ENCODE peak calls at places on chromosome 16, in four cellular contexts. One of them, this sample, is unnamed.

GRCh38 chr16:22671301-22672076 is 142.5 kb upstream of the HS3ST2 start:
- DNase-seq in fibroblast of lung: peak; percentile 38
- DNase-seq in AG04449: no peak
- DNase-seq in HFF-Myc: no peak
- DNase-seq in this sample: no peak

GRCh38 chr16:67022531-67023214 is 6.3 kb upstream of the CBFB start:
- DNase-seq in AG04449: peak; percentile 31
- DNase-seq in fibroblast of lung: no peak
- DNase-seq in HFF-Myc: no peak
- DNase-seq in this sample: no peak

GRCh38 chr16:55577888-55578287 is 11.4 kb downstream of the CAPNS2 start:
- DNase-seq in HFF-Myc: no peak
- DNase-seq in AG04449: no peak
- DNase-seq in fibroblast of lung: no peak
- DNase-seq in this sample: no peak

GRCh38 chr16:79400462-79401149 is 199.9 kb downstream of the MAF start:
- DNase-seq in AG04449: no peak
- DNase-seq in HFF-Myc: no peak
- DNase-seq in fibroblast of lung: no peak
- DNase-seq in this sample: no peak

GRCh38 chr16:46884513-46885293 is 541 bp downstream of the GPT2 start:
- DNase-seq in HFF-Myc: no peak
- DNase-seq in AG04449: no peak
- DNase-seq in fibroblast of lung: no peak
- DNase-seq in this sample: no peak

GRCh38 chr16:27225536-27226360 is 22.4 kb downstream of the KDM8 start:
- DNase-seq in fibroblast of lung: no peak
- DNase-seq in HFF-Myc: no peak
- DNase-seq in AG04449: no peak
- DNase-seq in this sample: no peak

GRCh38 chr16:85514601-85515318 is 98.4 kb upstream of the GSE1 start:
- DNase-seq in fibroblast of lung: peak; percentile 96
- DNase-seq in AG04449: peak; percentile 73
- DNase-seq in HFF-Myc: peak; percentile 72
- DNase-seq in this sample: no peak

GRCh38 chr16:88022076-88023042 is 71.1 kb downstream of the BANP start:
- DNase-seq in AG04449: no peak
- DNase-seq in HFF-Myc: no peak
- DNase-seq in fibroblast of lung: no peak
- DNase-seq in this sample: no peak

GRCh38 chr16:61246592-61246991 is 789.6 kb downstream of the CDH8 start:
- DNase-seq in AG04449: no peak
- DNase-seq in fibroblast of lung: no peak
- DNase-seq in HFF-Myc: no peak
- DNase-seq in this sample: no peak

GRCh38 chr16:66845791-66846221 is 1.6 kb downstream of the CA7 start:
- DNase-seq in fibroblast of lung: no peak
- DNase-seq in AG04449: no peak
- DNase-seq in HFF-Myc: no peak
- DNase-seq in this sample: no peak

GRCh38 chr16:66551362-66551761 is 1.0 kb upstream of the CKLF start:
- DNase-seq in fibroblast of lung: no peak
- DNase-seq in HFF-Myc: peak; percentile 17
- DNase-seq in AG04449: no peak
- DNase-seq in this sample: peak; percentile 88

GRCh38 chr16:19366384-19366783 is 51.3 kb upstream of the TMC5 start:
- DNase-seq in AG04449: no peak
- DNase-seq in fibroblast of lung: no peak
- DNase-seq in HFF-Myc: no peak
- DNase-seq in this sample: no peak

GRCh38 chr16:85037721-85038120 is 10.1 kb downstream of the KIAA0513 start:
- DNase-seq in AG04449: no peak
- DNase-seq in fibroblast of lung: no peak
- DNase-seq in HFF-Myc: no peak
- DNase-seq in this sample: no peak

GRCh38 chr16:65967376-65967775 is 399.1 kb upstream of the CDH5 start:
- DNase-seq in fibroblast of lung: no peak
- DNase-seq in HFF-Myc: peak; percentile 42
- DNase-seq in AG04449: no peak
- DNase-seq in this sample: no peak

GRCh38 chr16:26721290-26721689 is 345.4 kb upstream of the C16orf82 start:
- DNase-seq in fibroblast of lung: no peak
- DNase-seq in HFF-Myc: no peak
- DNase-seq in AG04449: no peak
- DNase-seq in this sample: no peak

GRCh38 chr16:9092963-9093477 is 1.6 kb downstream of the HAPSTR1 start:
- DNase-seq in HFF-Myc: no peak
- DNase-seq in AG04449: no peak
- DNase-seq in fibroblast of lung: no peak
- DNase-seq in this sample: no peak

GRCh38 chr16:51392651-51393187 is 241.6 kb upstream of the SALL1 start:
- DNase-seq in fibroblast of lung: peak; percentile 88
- DNase-seq in AG04449: peak; percentile 51
- DNase-seq in HFF-Myc: peak; percentile 53
- DNase-seq in this sample: no peak

GRCh38 chr16:88681709-88682451 is 4.4 kb downstream of the SNAI3 start:
- DNase-seq in HFF-Myc: no peak
- DNase-seq in fibroblast of lung: no peak
- DNase-seq in AG04449: no peak
- DNase-seq in this sample: peak; percentile 53

GRCh38 chr16:6682142-6682811 is 650.4 kb upstream of the RBFOX1 start:
- DNase-seq in AG04449: no peak
- DNase-seq in fibroblast of lung: no peak
- DNase-seq in HFF-Myc: no peak
- DNase-seq in this sample: peak; percentile 32

GRCh38 chr16:75620326-75621169 is 2.5 kb downstream of the ADAT1 start:
- DNase-seq in HFF-Myc: no peak
- DNase-seq in AG04449: no peak
- DNase-seq in fibroblast of lung: no peak
- DNase-seq in this sample: no peak

GRCh38 chr16:67163903-67164558 is 514 bp upstream of the HSF4 start:
- DNase-seq in fibroblast of lung: peak; percentile 57
- DNase-seq in HFF-Myc: no peak
- DNase-seq in AG04449: no peak
- DNase-seq in this sample: no peak

GRCh38 chr16:85507342-85507741 is 105.8 kb upstream of the GSE1 start:
- DNase-seq in fibroblast of lung: no peak
- DNase-seq in HFF-Myc: no peak
- DNase-seq in AG04449: no peak
- DNase-seq in this sample: no peak

GRCh38 chr16:12535535-12536411 is 267.9 kb downstream of the CPPED1 start:
- DNase-seq in fibroblast of lung: no peak
- DNase-seq in HFF-Myc: no peak
- DNase-seq in AG04449: no peak
- DNase-seq in this sample: no peak

GRCh38 chr16:87203060-87203656 is 114.0 kb downstream of the C16orf95 start:
- DNase-seq in HFF-Myc: peak; percentile 49
- DNase-seq in fibroblast of lung: peak; percentile 84
- DNase-seq in AG04449: peak; percentile 60
- DNase-seq in this sample: peak; percentile 21

GRCh38 chr16:23068337-23068736 is 80.9 kb downstream of the USP31 start:
- DNase-seq in AG04449: no peak
- DNase-seq in fibroblast of lung: no peak
- DNase-seq in HFF-Myc: no peak
- DNase-seq in this sample: no peak

GRCh38 chr16:55015181-55015913 is 84.7 kb downstream of the IRX5 start:
- DNase-seq in AG04449: no peak
- DNase-seq in fibroblast of lung: no peak
- DNase-seq in HFF-Myc: no peak
- DNase-seq in this sample: no peak

GRCh38 chr16:88825146-88825545 is 13.4 kb upstream of the APRT start:
- DNase-seq in HFF-Myc: no peak
- DNase-seq in AG04449: no peak
- DNase-seq in fibroblast of lung: no peak
- DNase-seq in this sample: no peak

GRCh38 chr16:52439750-52440149 is 107.2 kb downstream of the TOX3 start:
- DNase-seq in AG04449: no peak
- DNase-seq in HFF-Myc: no peak
- DNase-seq in fibroblast of lung: no peak
- DNase-seq in this sample: no peak

GRCh38 chr16:72938426-72939164 is 109.3 kb downstream of the ZFHX3 start:
- DNase-seq in AG04449: no peak
- DNase-seq in fibroblast of lung: peak; percentile 94
- DNase-seq in HFF-Myc: no peak
- DNase-seq in this sample: no peak

GRCh38 chr16:67120025-67120424 is 10.3 kb downstream of the PHAF1 start:
- DNase-seq in HFF-Myc: no peak
- DNase-seq in fibroblast of lung: no peak
- DNase-seq in AG04449: no peak
- DNase-seq in this sample: no peak

GRCh38 chr16:7990864-7991263 is 599.4 kb downstream of the TMEM114 start:
- DNase-seq in HFF-Myc: no peak
- DNase-seq in AG04449: no peak
- DNase-seq in fibroblast of lung: no peak
- DNase-seq in this sample: no peak

GRCh38 chr16:83338941-83339340 is 468.8 kb upstream of the HSBP1 start:
- DNase-seq in AG04449: no peak
- DNase-seq in HFF-Myc: no peak
- DNase-seq in fibroblast of lung: no peak
- DNase-seq in this sample: no peak

DNA sequence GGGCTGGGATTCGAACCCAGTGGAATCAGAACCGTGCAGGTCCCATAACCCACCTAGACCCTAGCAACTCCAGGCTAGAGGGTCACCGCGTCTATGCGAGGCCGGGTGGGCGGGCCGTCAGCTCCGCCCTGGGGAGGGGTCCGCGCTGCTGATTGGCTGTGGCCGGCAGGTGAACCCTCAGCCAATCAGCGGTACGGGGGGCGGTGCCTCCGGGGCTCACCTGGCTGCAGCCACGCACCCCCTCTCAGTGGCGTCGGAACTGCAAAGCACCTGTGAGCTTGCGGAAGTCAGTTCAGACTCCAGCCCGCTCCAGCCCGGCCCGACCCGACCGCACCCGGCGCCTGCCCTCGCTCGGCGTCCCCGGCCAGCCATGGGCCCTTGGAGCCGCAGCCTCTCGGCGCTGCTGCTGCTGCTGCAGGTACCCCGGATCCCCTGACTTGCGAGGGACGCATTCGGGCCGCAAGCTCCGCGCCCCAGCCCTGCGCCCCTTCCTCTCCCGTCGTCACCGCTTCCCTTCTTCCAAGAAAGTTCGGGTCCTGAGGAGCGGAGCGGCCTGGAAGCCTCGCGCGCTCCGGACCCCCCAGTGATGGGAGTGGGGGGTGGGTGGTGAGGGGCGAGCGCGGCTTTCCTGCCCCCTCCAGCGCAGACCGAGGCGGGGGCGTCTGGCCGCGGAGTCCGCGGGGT is at the start of gene CDH1:
- DNase-seq in fibroblast of lung: no peak
- DNase-seq in HFF-Myc: no peak
- DNase-seq in AG04449: no peak
- DNase-seq in this sample: no peak
- H3K4me3 ChIP-seq in fibroblast of lung: no peak within 1 kb of the TSS
- H3K4me3 ChIP-seq in HFF-Myc: no peak within 1 kb of the TSS
- H3K4me3 ChIP-seq in AG04449: no peak within 1 kb of the TSS
- H3K4me3 ChIP-seq in this sample: no peak within 1 kb of the TSS

GRCh38 chr16:68397710-68398171 is 50.6 kb downstream of the SMPD3 start:
- DNase-seq in HFF-Myc: no peak
- DNase-seq in AG04449: no peak
- DNase-seq in fibroblast of lung: no peak
- DNase-seq in this sample: no peak
- H3K4me3 ChIP-seq in HFF-Myc: no peak overlapping the region
- H3K4me3 ChIP-seq in AG04449: no peak overlapping the region
- H3K4me3 ChIP-seq in fibroblast of lung: no peak overlapping the region
- H3K4me3 ChIP-seq in this sample: no peak overlapping the region

DNA sequence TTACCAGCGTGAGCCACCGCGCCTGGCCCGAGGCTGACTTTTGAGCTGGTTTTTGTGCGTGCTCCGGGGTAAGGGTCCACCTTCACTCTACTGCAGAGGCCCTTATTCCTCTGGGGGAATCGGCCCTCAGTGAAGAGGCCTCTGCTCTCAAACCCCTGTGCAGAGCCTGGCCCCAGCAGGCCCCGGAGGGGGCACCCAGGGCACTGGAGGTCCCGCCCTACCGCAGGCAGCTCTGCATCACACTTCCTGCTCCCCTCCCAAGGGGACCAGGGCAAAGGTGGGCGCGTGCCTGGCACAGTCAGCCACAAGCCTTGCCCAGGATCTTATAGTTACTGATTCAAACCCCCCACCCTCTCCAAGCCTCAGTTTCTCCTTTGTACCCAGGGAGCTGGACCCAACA is 3.6 kb upstream of the UBE2I start:
- DNase-seq in fibroblast of lung: no peak
- DNase-seq in HFF-Myc: no peak
- DNase-seq in AG04449: no peak
- DNase-seq in this sample: peak; percentile 21
- H3K4me3 ChIP-seq in fibroblast of lung: no peak overlapping the region
- H3K4me3 ChIP-seq in HFF-Myc: no peak overlapping the region
- H3K4me3 ChIP-seq in AG04449: no peak overlapping the region
- H3K4me3 ChIP-seq in this sample: no peak overlapping the region

DNA sequence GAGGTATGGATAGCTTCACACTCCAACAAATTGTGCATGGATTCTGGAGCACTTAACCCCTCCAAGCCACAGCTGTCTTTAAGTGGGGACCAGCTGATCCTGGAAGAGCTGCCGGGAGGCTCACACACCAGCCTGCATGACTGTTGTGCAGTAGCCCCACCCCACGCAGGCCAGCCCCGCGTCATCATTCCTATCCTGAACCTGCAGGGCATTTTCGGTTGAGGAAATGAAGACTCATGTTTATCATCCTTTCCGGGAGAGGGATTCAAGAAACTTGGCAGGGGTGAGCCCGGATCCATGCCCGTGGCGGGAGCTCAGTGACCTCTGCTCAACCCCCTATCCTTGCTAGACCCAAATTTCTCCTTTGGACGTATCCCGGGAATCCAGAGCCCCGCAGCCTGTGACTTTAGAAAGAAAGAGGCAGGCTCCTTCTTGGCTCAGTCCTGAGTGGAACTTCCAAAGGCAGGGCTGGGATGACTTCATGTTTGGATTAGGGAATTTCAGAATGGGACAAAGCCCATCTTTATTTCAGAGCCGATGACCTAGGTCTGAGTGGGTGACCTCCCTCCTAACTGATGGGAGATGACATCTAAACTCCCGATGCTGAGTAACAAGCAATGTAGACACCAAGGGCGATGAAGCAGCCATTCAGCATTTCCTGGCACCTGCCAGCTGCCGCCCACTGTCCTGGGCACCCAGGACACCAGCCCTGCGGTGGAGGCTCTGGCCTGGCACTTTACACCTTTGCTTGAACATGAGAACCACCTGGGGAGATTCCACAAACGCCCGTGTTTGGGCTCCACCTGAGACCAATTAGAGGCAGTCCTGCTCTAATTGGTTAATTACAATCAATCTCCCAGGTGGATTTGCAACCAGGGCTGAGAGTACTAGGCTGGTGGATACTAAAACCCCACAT is 43.3 kb upstream of the CMIP start:
- DNase-seq in fibroblast of lung: peak; percentile 11
- DNase-seq in HFF-Myc: no peak
- DNase-seq in AG04449: no peak
- DNase-seq in this sample: no peak
- H3K4me3 ChIP-seq in fibroblast of lung: no peak overlapping the region
- H3K4me3 ChIP-seq in HFF-Myc: no peak overlapping the region
- H3K4me3 ChIP-seq in AG04449: no peak overlapping the region
- H3K4me3 ChIP-seq in this sample: no peak overlapping the region

This sample was measured in Jurkat, Clone E6-1.